ENCODE peak calls at places on chromosomes 1 and 21, in six cellular contexts. O is mesendoderm, C is uterus, T is NCI-H524, B is fibroblast of the aortic adventitia, I is cardiac fibroblast. Q is an unnamed sample.
A peak's percentile ranks its signal among the peaks of the same experiment; 100 is the strongest.

GRCh38 chr21:23809573-23809972 is 1797.7 kb downstream of the MRPL39 start:
- DNase-seq in O (no peak), C (no peak), T (no peak), B (no peak), I (no peak), Q (no peak)

GRCh38 chr1:164565356-164565755 is 6.4 kb downstream of the PBX1 start:
- DNase-seq in O (peak; percentile 69), C (no peak), T (no peak), B (peak; percentile 60), I (no peak), Q (peak; percentile 21)

GRCh38 chr1:66364578-66365391 is 169.2 kb upstream of the SGIP1 start:
- DNase-seq in O (no peak), C (no peak), T (no peak), B (peak; percentile 60), I (no peak), Q (no peak)

GRCh38 chr1:65948609-65949229 is 156.0 kb downstream of the PDE4B start:
- DNase-seq in O (peak; percentile 60), C (no peak), T (peak; percentile 39), B (peak; percentile 36), I (peak; percentile 85), Q (peak; percentile 55)

GRCh38 chr21:15333943-15334342 is 269.1 kb upstream of the NRIP1 start:
- DNase-seq in O (no peak), C (no peak), T (no peak), B (no peak), I (no peak), Q (no peak)

GRCh38 chr1:99177465-99177864 is 86.8 kb upstream of the PLPPR4 start:
- DNase-seq in O (no peak), C (no peak), T (peak; percentile 53), B (no peak), I (peak; percentile 5), Q (no peak)

GRCh38 chr1:3899776-3900149 is 309 bp downstream of the C1orf174 start:
- DNase-seq in O (no peak), C (no peak), T (no peak), B (no peak), I (no peak), Q (no peak)

GRCh38 chr21:14864211-14865021 is 200.4 kb downstream of the NRIP1 start:
- DNase-seq in O (peak; percentile 86), C (peak; percentile 54), T (peak; percentile 68), B (peak; percentile 84), I (peak; percentile 83), Q (peak; percentile 74)

GRCh38 chr1:151838491-151839412 is 868 bp downstream of the C2CD4D start:
- DNase-seq in O (peak; percentile 62), C (no peak), T (no peak), B (no peak), I (no peak), Q (no peak)

GRCh38 chr1:201702936-201703335 is 126.0 kb upstream of the IPO9 start:
- DNase-seq in O (peak; percentile 95), C (peak; percentile 28), T (peak; percentile 98), B (no peak), I (peak; percentile 39), Q (peak; percentile 99)

GRCh38 chr1:226787071-226787470 is 48.0 kb upstream of the ITPKB start:
- DNase-seq in O (no peak), C (no peak), T (no peak), B (no peak), I (no peak), Q (no peak)

GRCh38 chr1:216346521-216346920 is 76.7 kb downstream of the USH2A start:
- DNase-seq in O (no peak), C (no peak), T (peak; percentile 3), B (no peak), I (no peak), Q (no peak)

GRCh38 chr1:76285578-76286135 is 211.1 kb downstream of the ST6GALNAC3 start:
- DNase-seq in O (no peak), C (no peak), T (no peak), B (no peak), I (no peak), Q (peak; percentile 41)

GRCh38 chr1:28329395-28330153 is 734 bp downstream of the MED18 start:
- DNase-seq in O (peak; percentile 74), C (peak; percentile 19), T (peak; percentile 10), B (peak; percentile 30), I (peak; percentile 37), Q (peak; percentile 61)

GRCh38 chr1:155499953-155500621 is 62.5 kb downstream of the ASH1L start:
- DNase-seq in O (peak; percentile 5), C (no peak), T (peak; percentile 60), B (no peak), I (peak; percentile 23), Q (peak; percentile 94)

GRCh38 chr1:30816211-30817082 is 58.9 kb upstream of the LAPTM5 start:
- DNase-seq in O (peak; percentile 94), C (peak; percentile 38), T (peak; percentile 71), B (peak; percentile 72), I (peak; percentile 80), Q (peak; percentile 94)

GRCh38 chr1:171912509-171913185 is 71.3 kb downstream of the DNM3 start:
- DNase-seq in O (no peak), C (no peak), T (no peak), B (no peak), I (no peak), Q (peak; percentile 40)

GRCh38 chr1:169048043-169048442 is 58.4 kb upstream of the ATP1B1 start:
- DNase-seq in O (no peak), C (no peak), T (no peak), B (no peak), I (no peak), Q (no peak)

GRCh38 chr1:242824435-242824834 is 299.9 kb upstream of the PLD5 start:
- DNase-seq in O (peak; percentile 79), C (no peak), T (no peak), B (peak; percentile 15), I (no peak), Q (no peak)

GRCh38 chr1:193104906-193105820 is at the start of gene GLRX2:
- DNase-seq in O (peak; percentile 87), C (peak; percentile 86), T (peak; percentile 79), B (peak; percentile 85), I (peak; percentile 90), Q (peak; percentile 93)

GRCh38 chr1:108560430-108561144 is 687 bp downstream of the EEIG2 start:
- DNase-seq in O (peak; percentile 88), C (peak; percentile 42), T (peak; percentile 97), B (peak; percentile 57), I (peak; percentile 70), Q (peak; percentile 93)

GRCh38 chr21:35920428-35920827 is 139.9 kb downstream of the SETD4 start:
- DNase-seq in O (no peak), C (no peak), T (no peak), B (no peak), I (no peak), Q (no peak)

GRCh38 chr1:152410599-152410998 is 3.5 kb downstream of the CRNN start:
- DNase-seq in O (no peak), C (no peak), T (no peak), B (peak; percentile 26), I (peak; percentile 18), Q (no peak)

GRCh38 chr1:164922585-164922984 is 363.6 kb downstream of the PBX1 start:
- DNase-seq in O (no peak), C (no peak), T (peak; percentile 63), B (peak; percentile 8), I (peak; percentile 5), Q (no peak)

GRCh38 chr1:154982897-154983648 is at the start of gene FLAD1:
- DNase-seq in O (peak; percentile 100), C (peak; percentile 93), T (peak; percentile 99), B (peak; percentile 100), I (peak; percentile 100), Q (peak; percentile 100)

GRCh38 chr1:46396429-46397398 is 2.6 kb downstream of the FAAH start:
- DNase-seq in O (no peak), C (no peak), T (no peak), B (peak; percentile 81), I (peak; percentile 24), Q (no peak)

GRCh38 chr1:206685749-206686485 is 1.2 kb downstream of the MAPKAPK2 start:
- DNase-seq in O (peak; percentile 89), C (peak; percentile 65), T (peak; percentile 33), B (peak; percentile 75), I (peak; percentile 72), Q (peak; percentile 66)

GRCh38 chr21:43997766-43998742 is 14.1 kb upstream of the TRAPPC10 start:
- DNase-seq in O (no peak), C (no peak), T (no peak), B (no peak), I (no peak), Q (peak; percentile 19)

GRCh38 chr1:167776151-167776550 is 54.4 kb downstream of the MPZL1 start:
- DNase-seq in O (no peak), C (no peak), T (no peak), B (no peak), I (no peak), Q (no peak)

Q was measured in NCI-H82.